ENCODE peak calls at places on chromosomes 16 and 17, in six cellular contexts. One of them, this sample, is unnamed.

GRCh38 chr17:20028436-20028835 is 19.3 kb downstream of the SPECC1 start:
- DNase-seq in GM20000: no peak
- DNase-seq in neural crest cell: no peak
- DNase-seq in tibial artery: no peak
- DNase-seq in uterus: no peak
- DNase-seq in nephron progenitor cell: no peak
- DNase-seq in this sample: no peak

GRCh38 chr16:61263400-61263799 is 772.8 kb downstream of the CDH8 start:
- DNase-seq in GM20000: no peak
- DNase-seq in neural crest cell: no peak
- DNase-seq in tibial artery: no peak
- DNase-seq in uterus: no peak
- DNase-seq in nephron progenitor cell: no peak
- DNase-seq in this sample: no peak

GRCh38 chr17:79033741-79034501 is 10.0 kb downstream of the C1QTNF1 start:
- DNase-seq in GM20000: no peak
- DNase-seq in neural crest cell: no peak
- DNase-seq in tibial artery: peak
- DNase-seq in uterus: no peak
- DNase-seq in nephron progenitor cell: no peak
- DNase-seq in this sample: no peak

GRCh38 chr16:69469807-69470561 is 45.6 kb downstream of the CYB5B start:
- DNase-seq in GM20000: peak
- DNase-seq in neural crest cell: no peak
- DNase-seq in tibial artery: no peak
- DNase-seq in uterus: no peak
- DNase-seq in nephron progenitor cell: no peak
- DNase-seq in this sample: no peak

GRCh38 chr17:36616391-36617029 is 15.1 kb downstream of the MRM1 start:
- DNase-seq in GM20000: no peak
- DNase-seq in neural crest cell: no peak
- DNase-seq in tibial artery: no peak
- DNase-seq in uterus: no peak
- DNase-seq in nephron progenitor cell: no peak
- DNase-seq in this sample: no peak

GRCh38 chr16:78005881-78006280 is 16.5 kb upstream of the CLEC3A start:
- DNase-seq in GM20000: peak
- DNase-seq in neural crest cell: peak
- DNase-seq in tibial artery: no peak
- DNase-seq in uterus: no peak
- DNase-seq in nephron progenitor cell: no peak
- DNase-seq in this sample: no peak

GRCh38 chr16:17467923-17468540 is 2.7 kb downstream of the XYLT1 start:
- DNase-seq in GM20000: peak
- DNase-seq in neural crest cell: peak
- DNase-seq in tibial artery: peak
- DNase-seq in uterus: peak
- DNase-seq in nephron progenitor cell: peak
- DNase-seq in this sample: no peak

GRCh38 chr16:87343753-87344050 is 26.5 kb upstream of the C16orf95 start:
- DNase-seq in GM20000: no peak
- DNase-seq in neural crest cell: no peak
- DNase-seq in tibial artery: no peak
- DNase-seq in uterus: no peak
- DNase-seq in nephron progenitor cell: no peak
- DNase-seq in this sample: no peak

GRCh38 chr16:24774510-24774909 is 45.1 kb downstream of the TNRC6A start:
- DNase-seq in GM20000: no peak
- DNase-seq in neural crest cell: no peak
- DNase-seq in tibial artery: no peak
- DNase-seq in uterus: no peak
- DNase-seq in nephron progenitor cell: no peak
- DNase-seq in this sample: no peak

GRCh38 chr17:17693253-17693954 is 12.1 kb downstream of the RAI1 start:
- DNase-seq in GM20000: no peak
- DNase-seq in neural crest cell: peak
- DNase-seq in tibial artery: peak
- DNase-seq in uterus: peak
- DNase-seq in nephron progenitor cell: peak
- DNase-seq in this sample: peak

GRCh38 chr17:2547176-2547575 is 35.5 kb upstream of the METTL16 start:
- DNase-seq in GM20000: no peak
- DNase-seq in neural crest cell: no peak
- DNase-seq in tibial artery: no peak
- DNase-seq in uterus: no peak
- DNase-seq in nephron progenitor cell: no peak
- DNase-seq in this sample: no peak

GRCh38 chr16:1772362-1772907 is at the start of gene EME2:
- DNase-seq in GM20000: peak
- DNase-seq in neural crest cell: no peak
- DNase-seq in tibial artery: no peak
- DNase-seq in uterus: no peak
- DNase-seq in nephron progenitor cell: peak
- DNase-seq in this sample: no peak

GRCh38 chr16:9091867-9092281 is 430 bp downstream of the HAPSTR1 start:
- DNase-seq in GM20000: peak
- DNase-seq in neural crest cell: peak
- DNase-seq in tibial artery: peak
- DNase-seq in uterus: peak
- DNase-seq in nephron progenitor cell: no peak
- DNase-seq in this sample: peak

GRCh38 chr16:85921026-85921425 is 22.1 kb downstream of the IRF8 start:
- DNase-seq in GM20000: no peak
- DNase-seq in neural crest cell: no peak
- DNase-seq in tibial artery: no peak
- DNase-seq in uterus: no peak
- DNase-seq in nephron progenitor cell: no peak
- DNase-seq in this sample: no peak

GRCh38 chr17:17538417-17539391 is 42.5 kb upstream of the RASD1 start:
- DNase-seq in GM20000: no peak
- DNase-seq in neural crest cell: no peak
- DNase-seq in tibial artery: no peak
- DNase-seq in uterus: no peak
- DNase-seq in nephron progenitor cell: no peak
- DNase-seq in this sample: peak

GRCh38 chr16:25257504-25257955 is at the start of gene ZKSCAN2:
- DNase-seq in GM20000: peak
- DNase-seq in neural crest cell: peak
- DNase-seq in tibial artery: peak
- DNase-seq in uterus: peak
- DNase-seq in nephron progenitor cell: peak
- DNase-seq in this sample: peak

GRCh38 chr17:8141046-8141445 is 11.2 kb downstream of the PER1 start:
- DNase-seq in GM20000: no peak
- DNase-seq in neural crest cell: no peak
- DNase-seq in tibial artery: peak
- DNase-seq in uterus: no peak
- DNase-seq in nephron progenitor cell: no peak
- DNase-seq in this sample: no peak

GRCh38 chr17:76132574-76133338 is 8.3 kb downstream of the FOXJ1 start:
- DNase-seq in GM20000: no peak
- DNase-seq in neural crest cell: no peak
- DNase-seq in tibial artery: no peak
- DNase-seq in uterus: no peak
- DNase-seq in nephron progenitor cell: no peak
- DNase-seq in this sample: peak

GRCh38 chr17:55161935-55162555 is 102.7 kb upstream of the HLF start:
- DNase-seq in GM20000: no peak
- DNase-seq in neural crest cell: no peak
- DNase-seq in tibial artery: no peak
- DNase-seq in uterus: no peak
- DNase-seq in nephron progenitor cell: no peak
- DNase-seq in this sample: no peak

GRCh38 chr17:3015890-3016289 is 47.5 kb downstream of the OR1D5 start:
- DNase-seq in GM20000: no peak
- DNase-seq in neural crest cell: no peak
- DNase-seq in tibial artery: no peak
- DNase-seq in uterus: no peak
- DNase-seq in nephron progenitor cell: no peak
- DNase-seq in this sample: no peak

DNA sequence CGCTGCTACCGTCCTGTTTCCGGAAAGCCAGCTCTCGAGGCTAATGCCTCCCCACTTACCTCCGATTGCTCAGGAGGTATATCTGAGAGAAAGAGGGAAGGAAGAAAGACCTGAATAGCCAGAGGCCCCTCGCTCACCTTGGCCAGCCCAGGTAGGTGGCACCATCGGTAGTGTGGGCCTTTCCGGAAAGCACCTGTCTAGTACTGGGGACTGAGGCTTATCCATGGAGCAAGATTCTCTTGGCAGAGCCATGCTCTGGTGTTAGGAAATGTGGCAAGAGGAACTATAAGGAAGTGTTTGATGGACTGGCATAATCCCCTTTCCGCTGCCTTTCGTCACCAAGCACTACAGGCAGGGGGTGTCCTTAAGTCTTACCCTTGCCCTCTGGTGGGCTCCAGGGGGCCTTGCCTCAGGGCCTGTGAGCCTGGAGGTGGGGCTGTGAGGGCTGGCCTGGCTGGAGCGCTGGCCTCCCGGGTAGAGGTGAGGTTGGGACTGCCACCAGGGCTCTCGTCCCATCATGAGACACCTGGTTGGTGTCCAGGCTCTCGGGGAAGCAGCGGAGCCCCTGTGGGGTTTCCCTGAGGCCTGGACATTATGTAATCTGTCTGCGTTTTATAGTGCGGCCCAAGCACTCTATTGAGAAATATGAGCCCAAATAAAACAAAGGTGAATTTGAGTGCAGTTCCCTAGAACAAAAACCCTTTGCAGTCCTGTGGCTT is 2.9 kb downstream of the CMIP start:
- DNase-seq in GM20000: no peak
- DNase-seq in neural crest cell: no peak
- DNase-seq in tibial artery: no peak
- DNase-seq in uterus: no peak
- DNase-seq in nephron progenitor cell: no peak
- DNase-seq in this sample: peak
- TF ChIP-seq CTCF in GM20000: no peak
- TF ChIP-seq CTCF in neural crest cell: no peak
- TF ChIP-seq CTCF in tibial artery: no peak
- TF ChIP-seq CTCF in uterus: no peak
- TF ChIP-seq CTCF in nephron progenitor cell: no peak
- TF ChIP-seq CTCF in this sample: no peak

GRCh38 chr17:57085448-57086068 is 512 bp downstream of the AKAP1 start:
- DNase-seq in GM20000: peak
- DNase-seq in neural crest cell: peak
- DNase-seq in tibial artery: peak
- DNase-seq in uterus: peak
- DNase-seq in nephron progenitor cell: peak
- DNase-seq in this sample: peak
- TF ChIP-seq CTCF in GM20000: peak
- TF ChIP-seq CTCF in neural crest cell: peak
- TF ChIP-seq CTCF in tibial artery: no peak
- TF ChIP-seq CTCF in uterus: peak
- TF ChIP-seq CTCF in nephron progenitor cell: no peak
- TF ChIP-seq CTCF in this sample: no peak

DNA sequence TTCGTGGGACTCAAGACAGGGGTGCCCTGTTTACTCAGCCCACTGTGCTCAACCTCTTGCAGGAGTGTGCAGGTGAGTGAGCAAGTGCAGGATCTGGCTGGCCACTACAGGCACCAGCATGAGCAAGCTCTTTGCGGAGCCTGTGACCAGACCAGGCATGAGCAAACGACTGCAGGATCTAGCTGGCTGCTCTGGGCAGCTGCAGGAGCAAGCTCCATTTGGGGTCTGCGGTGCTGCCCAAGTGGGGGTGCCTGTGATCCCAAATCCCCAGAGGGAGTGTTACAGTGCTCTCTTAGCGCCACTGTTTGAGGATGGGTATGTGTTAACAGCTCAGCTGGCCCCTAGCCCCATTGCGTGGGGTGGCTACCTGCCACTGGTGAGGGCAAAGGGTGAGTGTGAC is 2.4 kb downstream of the USP6 start:
- DNase-seq in GM20000: no peak
- DNase-seq in neural crest cell: no peak
- DNase-seq in tibial artery: peak
- DNase-seq in uterus: no peak
- DNase-seq in nephron progenitor cell: no peak
- DNase-seq in this sample: no peak
- TF ChIP-seq CTCF in GM20000: no peak
- TF ChIP-seq CTCF in neural crest cell: no peak
- TF ChIP-seq CTCF in tibial artery: no peak
- TF ChIP-seq CTCF in uterus: no peak
- TF ChIP-seq CTCF in nephron progenitor cell: no peak
- TF ChIP-seq CTCF in this sample: no peak

GRCh38 chr16:50602126-50602525 is 53.9 kb downstream of the NKD1 start:
- DNase-seq in GM20000: no peak
- DNase-seq in neural crest cell: no peak
- DNase-seq in tibial artery: no peak
- DNase-seq in uterus: no peak
- DNase-seq in nephron progenitor cell: no peak
- DNase-seq in this sample: no peak

GRCh38 chr16:50601341-50601740 is 53.1 kb downstream of the NKD1 start:
- DNase-seq in GM20000: no peak
- DNase-seq in neural crest cell: no peak
- DNase-seq in tibial artery: no peak
- DNase-seq in uterus: no peak
- DNase-seq in nephron progenitor cell: no peak
- DNase-seq in this sample: no peak

GRCh38 chr16:50604065-50604418 is 55.8 kb downstream of the NKD1 start:
- DNase-seq in GM20000: no peak
- DNase-seq in neural crest cell: no peak
- DNase-seq in tibial artery: no peak
- DNase-seq in uterus: no peak
- DNase-seq in nephron progenitor cell: no peak
- DNase-seq in this sample: no peak

GRCh38 chr16:50603206-50604064 is 55.2 kb downstream of the NKD1 start:
- DNase-seq in GM20000: no peak
- DNase-seq in neural crest cell: no peak
- DNase-seq in tibial artery: peak
- DNase-seq in uterus: peak
- DNase-seq in nephron progenitor cell: no peak
- DNase-seq in this sample: no peak

DNA sequence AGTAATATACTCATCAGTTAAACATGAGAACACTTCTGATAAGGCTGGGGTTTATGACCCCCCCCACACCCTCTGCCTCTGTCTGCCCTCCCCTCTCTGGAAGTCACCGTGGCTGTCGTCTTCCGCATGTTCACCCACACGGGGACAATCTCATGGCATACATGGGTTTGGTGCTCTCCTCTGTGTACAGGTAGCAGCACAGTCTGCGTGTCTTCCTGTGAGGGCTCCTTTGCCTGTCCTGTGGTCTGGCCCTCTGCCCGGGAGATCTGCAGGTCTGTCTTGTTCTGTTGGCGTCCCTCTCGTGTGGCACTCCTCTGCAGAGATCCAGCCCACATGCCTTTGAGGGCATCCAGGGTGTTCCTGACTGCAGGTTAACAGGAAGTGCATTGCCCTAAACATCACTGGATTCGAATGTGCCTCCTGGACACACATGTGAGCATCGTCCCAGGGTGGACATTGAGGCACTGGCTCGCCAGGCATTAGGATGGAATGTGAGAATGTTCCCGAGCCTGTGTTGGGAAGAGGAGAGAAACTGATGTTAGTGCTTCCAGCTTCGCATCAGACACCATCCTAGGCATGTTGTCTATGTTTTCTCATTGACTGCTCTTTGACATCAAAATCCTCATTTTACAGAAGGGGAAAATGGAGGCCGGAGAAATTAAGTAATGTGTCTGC is 54.5 kb downstream of the NKD1 start:
- DNase-seq in GM20000: no peak
- DNase-seq in neural crest cell: no peak
- DNase-seq in tibial artery: no peak
- DNase-seq in uterus: no peak
- DNase-seq in nephron progenitor cell: no peak
- DNase-seq in this sample: no peak
- TF ChIP-seq CTCF in GM20000: no peak
- TF ChIP-seq CTCF in neural crest cell: no peak
- TF ChIP-seq CTCF in tibial artery: no peak
- TF ChIP-seq CTCF in uterus: no peak
- TF ChIP-seq CTCF in nephron progenitor cell: no peak
- TF ChIP-seq CTCF in this sample: no peak

GRCh38 chr17:80861892-80862291 is 129.7 kb upstream of the CHMP6 start:
- DNase-seq in GM20000: no peak
- DNase-seq in neural crest cell: peak
- DNase-seq in tibial artery: no peak
- DNase-seq in uterus: no peak
- DNase-seq in nephron progenitor cell: peak
- DNase-seq in this sample: no peak
- TF ChIP-seq CTCF in GM20000: no peak
- TF ChIP-seq CTCF in neural crest cell: peak
- TF ChIP-seq CTCF in tibial artery: peak
- TF ChIP-seq CTCF in uterus: no peak
- TF ChIP-seq CTCF in nephron progenitor cell: peak
- TF ChIP-seq CTCF in this sample: no peak